ENCODE peak calls at places on chromosomes 7 and 10, in eight cellular contexts. One of them, this sample, is unnamed.

GRCh38 chr10:133257489-133258065 is 19.1 kb downstream of the ADAM8 start:
- DNase-seq in mucosa of descending colon: peak; percentile 87
- DNase-seq in T-helper 2 cell: no peak
- DNase-seq in EH: peak; percentile 45
- DNase-seq in OCI-LY7: no peak
- DNase-seq in stimulated activated CD4-positive, alpha-beta T cell treated with anti-CD3 and anti-CD28 coated beads, Interleukin-4, amount 100 ng/mL, for 1 hour: no peak
- DNase-seq in NCI-H2081: no peak
- DNase-seq in effector CD4-positive, alpha-beta T cell: no peak
- DNase-seq in this sample: no peak

GRCh38 chr10:23293145-23293724 is 51.4 kb downstream of the C10orf67 start:
- DNase-seq in mucosa of descending colon: peak; percentile 59
- DNase-seq in T-helper 2 cell: peak; percentile 44
- DNase-seq in EH: peak; percentile 44
- DNase-seq in OCI-LY7: peak; percentile 50
- DNase-seq in stimulated activated CD4-positive, alpha-beta T cell treated with anti-CD3 and anti-CD28 coated beads, Interleukin-4, amount 100 ng/mL, for 1 hour: peak; percentile 20
- DNase-seq in NCI-H2081: peak; percentile 35
- DNase-seq in effector CD4-positive, alpha-beta T cell: no peak
- DNase-seq in this sample: no peak

GRCh38 chr10:119450606-119451304 is 91.8 kb downstream of the RGS10 start:
- DNase-seq in mucosa of descending colon: no peak
- DNase-seq in T-helper 2 cell: no peak
- DNase-seq in EH: peak; percentile 40
- DNase-seq in OCI-LY7: no peak
- DNase-seq in stimulated activated CD4-positive, alpha-beta T cell treated with anti-CD3 and anti-CD28 coated beads, Interleukin-4, amount 100 ng/mL, for 1 hour: no peak
- DNase-seq in NCI-H2081: no peak
- DNase-seq in effector CD4-positive, alpha-beta T cell: no peak
- DNase-seq in this sample: no peak

GRCh38 chr10:76899490-76899889 is 738.1 kb downstream of the KCNMA1 start:
- DNase-seq in mucosa of descending colon: no peak
- DNase-seq in T-helper 2 cell: no peak
- DNase-seq in EH: peak; percentile 57
- DNase-seq in OCI-LY7: no peak
- DNase-seq in stimulated activated CD4-positive, alpha-beta T cell treated with anti-CD3 and anti-CD28 coated beads, Interleukin-4, amount 100 ng/mL, for 1 hour: no peak
- DNase-seq in NCI-H2081: no peak
- DNase-seq in effector CD4-positive, alpha-beta T cell: no peak
- DNase-seq in this sample: no peak

GRCh38 chr7:55160539-55160938 is 141.7 kb downstream of the EGFR start:
- DNase-seq in mucosa of descending colon: no peak
- DNase-seq in T-helper 2 cell: no peak
- DNase-seq in EH: peak; percentile 85
- DNase-seq in OCI-LY7: no peak
- DNase-seq in stimulated activated CD4-positive, alpha-beta T cell treated with anti-CD3 and anti-CD28 coated beads, Interleukin-4, amount 100 ng/mL, for 1 hour: no peak
- DNase-seq in NCI-H2081: no peak
- DNase-seq in effector CD4-positive, alpha-beta T cell: no peak
- DNase-seq in this sample: no peak

GRCh38 chr7:128014864-128015263 is 16.4 kb downstream of the LRRC4 start:
- DNase-seq in mucosa of descending colon: no peak
- DNase-seq in T-helper 2 cell: no peak
- DNase-seq in EH: no peak
- DNase-seq in OCI-LY7: no peak
- DNase-seq in stimulated activated CD4-positive, alpha-beta T cell treated with anti-CD3 and anti-CD28 coated beads, Interleukin-4, amount 100 ng/mL, for 1 hour: no peak
- DNase-seq in NCI-H2081: no peak
- DNase-seq in effector CD4-positive, alpha-beta T cell: no peak
- DNase-seq in this sample: no peak

GRCh38 chr10:116690356-116691078 is 51.8 kb downstream of the HSPA12A start:
- DNase-seq in mucosa of descending colon: peak; percentile 38
- DNase-seq in T-helper 2 cell: no peak
- DNase-seq in EH: no peak
- DNase-seq in OCI-LY7: no peak
- DNase-seq in stimulated activated CD4-positive, alpha-beta T cell treated with anti-CD3 and anti-CD28 coated beads, Interleukin-4, amount 100 ng/mL, for 1 hour: no peak
- DNase-seq in NCI-H2081: no peak
- DNase-seq in effector CD4-positive, alpha-beta T cell: no peak
- DNase-seq in this sample: no peak

GRCh38 chr7:154929006-154929726 is 73.8 kb downstream of the PAXIP1 start:
- DNase-seq in mucosa of descending colon: no peak
- DNase-seq in T-helper 2 cell: no peak
- DNase-seq in EH: no peak
- DNase-seq in OCI-LY7: no peak
- DNase-seq in stimulated activated CD4-positive, alpha-beta T cell treated with anti-CD3 and anti-CD28 coated beads, Interleukin-4, amount 100 ng/mL, for 1 hour: no peak
- DNase-seq in NCI-H2081: no peak
- DNase-seq in effector CD4-positive, alpha-beta T cell: no peak
- DNase-seq in this sample: no peak

GRCh38 chr7:83648464-83649241 is at the start of gene SEMA3E:
- DNase-seq in mucosa of descending colon: peak; percentile 30
- DNase-seq in T-helper 2 cell: no peak
- DNase-seq in EH: peak; percentile 49
- DNase-seq in OCI-LY7: no peak
- DNase-seq in stimulated activated CD4-positive, alpha-beta T cell treated with anti-CD3 and anti-CD28 coated beads, Interleukin-4, amount 100 ng/mL, for 1 hour: no peak
- DNase-seq in NCI-H2081: no peak
- DNase-seq in effector CD4-positive, alpha-beta T cell: no peak
- DNase-seq in this sample: peak; percentile 5

GRCh38 chr10:44069573-44069972 is 315.3 kb downstream of the CXCL12 start:
- DNase-seq in mucosa of descending colon: no peak
- DNase-seq in T-helper 2 cell: no peak
- DNase-seq in EH: no peak
- DNase-seq in OCI-LY7: no peak
- DNase-seq in stimulated activated CD4-positive, alpha-beta T cell treated with anti-CD3 and anti-CD28 coated beads, Interleukin-4, amount 100 ng/mL, for 1 hour: no peak
- DNase-seq in NCI-H2081: no peak
- DNase-seq in effector CD4-positive, alpha-beta T cell: no peak
- DNase-seq in this sample: no peak

GRCh38 chr10:547591-548081 is 141.8 kb downstream of the DIP2C start:
- DNase-seq in mucosa of descending colon: no peak
- DNase-seq in T-helper 2 cell: no peak
- DNase-seq in EH: peak; percentile 45
- DNase-seq in OCI-LY7: no peak
- DNase-seq in stimulated activated CD4-positive, alpha-beta T cell treated with anti-CD3 and anti-CD28 coated beads, Interleukin-4, amount 100 ng/mL, for 1 hour: no peak
- DNase-seq in NCI-H2081: no peak
- DNase-seq in effector CD4-positive, alpha-beta T cell: no peak
- DNase-seq in this sample: no peak

GRCh38 chr7:33730958-33731357 is 174.4 kb upstream of the BMPER start:
- DNase-seq in mucosa of descending colon: no peak
- DNase-seq in T-helper 2 cell: no peak
- DNase-seq in EH: no peak
- DNase-seq in OCI-LY7: no peak
- DNase-seq in stimulated activated CD4-positive, alpha-beta T cell treated with anti-CD3 and anti-CD28 coated beads, Interleukin-4, amount 100 ng/mL, for 1 hour: no peak
- DNase-seq in NCI-H2081: no peak
- DNase-seq in effector CD4-positive, alpha-beta T cell: no peak
- DNase-seq in this sample: no peak

GRCh38 chr10:118835682-118836326 is 81.0 kb upstream of the CACUL1 start:
- DNase-seq in mucosa of descending colon: peak; percentile 51
- DNase-seq in T-helper 2 cell: no peak
- DNase-seq in EH: no peak
- DNase-seq in OCI-LY7: no peak
- DNase-seq in stimulated activated CD4-positive, alpha-beta T cell treated with anti-CD3 and anti-CD28 coated beads, Interleukin-4, amount 100 ng/mL, for 1 hour: no peak
- DNase-seq in NCI-H2081: peak; percentile 45
- DNase-seq in effector CD4-positive, alpha-beta T cell: no peak
- DNase-seq in this sample: peak; percentile 78

GRCh38 chr7:115216652-115217051 is 294.8 kb downstream of the MDFIC start:
- DNase-seq in mucosa of descending colon: no peak
- DNase-seq in T-helper 2 cell: no peak
- DNase-seq in EH: peak; percentile 3
- DNase-seq in OCI-LY7: no peak
- DNase-seq in stimulated activated CD4-positive, alpha-beta T cell treated with anti-CD3 and anti-CD28 coated beads, Interleukin-4, amount 100 ng/mL, for 1 hour: no peak
- DNase-seq in NCI-H2081: no peak
- DNase-seq in effector CD4-positive, alpha-beta T cell: no peak
- DNase-seq in this sample: no peak

GRCh38 chr10:58184120-58184670 is 83.5 kb downstream of the IPMK start:
- DNase-seq in mucosa of descending colon: no peak
- DNase-seq in T-helper 2 cell: no peak
- DNase-seq in EH: no peak
- DNase-seq in OCI-LY7: no peak
- DNase-seq in stimulated activated CD4-positive, alpha-beta T cell treated with anti-CD3 and anti-CD28 coated beads, Interleukin-4, amount 100 ng/mL, for 1 hour: no peak
- DNase-seq in NCI-H2081: no peak
- DNase-seq in effector CD4-positive, alpha-beta T cell: no peak
- DNase-seq in this sample: no peak

GRCh38 chr10:4093438-4093837 is 308.4 kb upstream of the KLF6 start:
- DNase-seq in mucosa of descending colon: no peak
- DNase-seq in T-helper 2 cell: no peak
- DNase-seq in EH: peak; percentile 37
- DNase-seq in OCI-LY7: no peak
- DNase-seq in stimulated activated CD4-positive, alpha-beta T cell treated with anti-CD3 and anti-CD28 coated beads, Interleukin-4, amount 100 ng/mL, for 1 hour: no peak
- DNase-seq in NCI-H2081: no peak
- DNase-seq in effector CD4-positive, alpha-beta T cell: no peak
- DNase-seq in this sample: no peak

GRCh38 chr10:71314028-71314693 is 4.9 kb upstream of the SLC29A3 start:
- DNase-seq in mucosa of descending colon: peak; percentile 44
- DNase-seq in T-helper 2 cell: peak; percentile 53
- DNase-seq in EH: peak; percentile 62
- DNase-seq in OCI-LY7: peak; percentile 70
- DNase-seq in stimulated activated CD4-positive, alpha-beta T cell treated with anti-CD3 and anti-CD28 coated beads, Interleukin-4, amount 100 ng/mL, for 1 hour: peak; percentile 65
- DNase-seq in NCI-H2081: no peak
- DNase-seq in effector CD4-positive, alpha-beta T cell: peak; percentile 53
- DNase-seq in this sample: no peak

GRCh38 chr10:99964791-99965190 is 45.0 kb downstream of the DNMBP start:
- DNase-seq in mucosa of descending colon: peak; percentile 33
- DNase-seq in T-helper 2 cell: no peak
- DNase-seq in EH: peak; percentile 48
- DNase-seq in OCI-LY7: no peak
- DNase-seq in stimulated activated CD4-positive, alpha-beta T cell treated with anti-CD3 and anti-CD28 coated beads, Interleukin-4, amount 100 ng/mL, for 1 hour: no peak
- DNase-seq in NCI-H2081: no peak
- DNase-seq in effector CD4-positive, alpha-beta T cell: no peak
- DNase-seq in this sample: no peak

GRCh38 chr7:36082910-36083309 is 70.1 kb upstream of the EEPD1 start:
- DNase-seq in mucosa of descending colon: no peak
- DNase-seq in T-helper 2 cell: no peak
- DNase-seq in EH: peak; percentile 13
- DNase-seq in OCI-LY7: no peak
- DNase-seq in stimulated activated CD4-positive, alpha-beta T cell treated with anti-CD3 and anti-CD28 coated beads, Interleukin-4, amount 100 ng/mL, for 1 hour: no peak
- DNase-seq in NCI-H2081: no peak
- DNase-seq in effector CD4-positive, alpha-beta T cell: no peak
- DNase-seq in this sample: no peak

GRCh38 chr7:47484923-47485639 is 96.8 kb downstream of the TNS3 start:
- DNase-seq in mucosa of descending colon: no peak
- DNase-seq in T-helper 2 cell: no peak
- DNase-seq in EH: no peak
- DNase-seq in OCI-LY7: no peak
- DNase-seq in stimulated activated CD4-positive, alpha-beta T cell treated with anti-CD3 and anti-CD28 coated beads, Interleukin-4, amount 100 ng/mL, for 1 hour: no peak
- DNase-seq in NCI-H2081: peak; percentile 27
- DNase-seq in effector CD4-positive, alpha-beta T cell: no peak
- DNase-seq in this sample: no peak

GRCh38 chr7:109844362-109844761 is 1246.6 kb upstream of the LRRN3 start:
- DNase-seq in mucosa of descending colon: peak; percentile 20
- DNase-seq in T-helper 2 cell: no peak
- DNase-seq in EH: peak; percentile 9
- DNase-seq in OCI-LY7: no peak
- DNase-seq in stimulated activated CD4-positive, alpha-beta T cell treated with anti-CD3 and anti-CD28 coated beads, Interleukin-4, amount 100 ng/mL, for 1 hour: no peak
- DNase-seq in NCI-H2081: no peak
- DNase-seq in effector CD4-positive, alpha-beta T cell: no peak
- DNase-seq in this sample: peak; percentile 12

GRCh38 chr10:125103466-125104377 is 56.6 kb downstream of the CTBP2 start:
- DNase-seq in mucosa of descending colon: no peak
- DNase-seq in T-helper 2 cell: no peak
- DNase-seq in EH: no peak
- DNase-seq in OCI-LY7: no peak
- DNase-seq in stimulated activated CD4-positive, alpha-beta T cell treated with anti-CD3 and anti-CD28 coated beads, Interleukin-4, amount 100 ng/mL, for 1 hour: no peak
- DNase-seq in NCI-H2081: no peak
- DNase-seq in effector CD4-positive, alpha-beta T cell: no peak
- DNase-seq in this sample: no peak

GRCh38 chr7:141208539-141208938 is 134.7 kb downstream of the TMEM178B start:
- DNase-seq in mucosa of descending colon: no peak
- DNase-seq in T-helper 2 cell: no peak
- DNase-seq in EH: no peak
- DNase-seq in OCI-LY7: no peak
- DNase-seq in stimulated activated CD4-positive, alpha-beta T cell treated with anti-CD3 and anti-CD28 coated beads, Interleukin-4, amount 100 ng/mL, for 1 hour: no peak
- DNase-seq in NCI-H2081: no peak
- DNase-seq in effector CD4-positive, alpha-beta T cell: no peak
- DNase-seq in this sample: no peak

GRCh38 chr7:99362801-99363200 is 11.7 kb upstream of the ARPC1B start:
- DNase-seq in mucosa of descending colon: no peak
- DNase-seq in T-helper 2 cell: no peak
- DNase-seq in EH: peak; percentile 93
- DNase-seq in OCI-LY7: no peak
- DNase-seq in stimulated activated CD4-positive, alpha-beta T cell treated with anti-CD3 and anti-CD28 coated beads, Interleukin-4, amount 100 ng/mL, for 1 hour: no peak
- DNase-seq in NCI-H2081: no peak
- DNase-seq in effector CD4-positive, alpha-beta T cell: no peak
- DNase-seq in this sample: no peak

GRCh38 chr10:29130190-29130673 is 158.6 kb upstream of the LYZL1 start:
- DNase-seq in mucosa of descending colon: peak; percentile 17
- DNase-seq in T-helper 2 cell: peak; percentile 5
- DNase-seq in EH: peak; percentile 32
- DNase-seq in OCI-LY7: peak; percentile 2
- DNase-seq in stimulated activated CD4-positive, alpha-beta T cell treated with anti-CD3 and anti-CD28 coated beads, Interleukin-4, amount 100 ng/mL, for 1 hour: no peak
- DNase-seq in NCI-H2081: peak; percentile 4
- DNase-seq in effector CD4-positive, alpha-beta T cell: no peak
- DNase-seq in this sample: peak; percentile 35

GRCh38 chr10:33334170-33334838 is at the start of gene NRP1:
- DNase-seq in mucosa of descending colon: peak; percentile 50
- DNase-seq in T-helper 2 cell: no peak
- DNase-seq in EH: peak; percentile 91
- DNase-seq in OCI-LY7: no peak
- DNase-seq in stimulated activated CD4-positive, alpha-beta T cell treated with anti-CD3 and anti-CD28 coated beads, Interleukin-4, amount 100 ng/mL, for 1 hour: peak; percentile 21
- DNase-seq in NCI-H2081: peak; percentile 32
- DNase-seq in effector CD4-positive, alpha-beta T cell: no peak
- DNase-seq in this sample: no peak